ENCODE peak calls at places on chromosomes 1 and 21, in nine cellular contexts. J is brain microvascular endothelial cell, W is breast epithelium, I is fibroblast of lung, X is IMR-90, E is aorta, O is A549, N is mesendoderm, D is GM23338. S is an unnamed sample.

GRCh38 chr1:183622884-183623785 is 12.4 kb downstream of the ARPC5 start:
- DNase-seq in D (peak; percentile 78), W (no peak), J (peak; percentile 61), X (peak; percentile 78), I (peak; percentile 80), O (peak; percentile 43), E (no peak), N (peak; percentile 76), S (no peak)

GRCh38 chr1:172745014-172745413 is 86.1 kb downstream of the FASLG start:
- DNase-seq in N (peak; percentile 78), W (no peak), I (peak; percentile 96), X (peak; percentile 89), O (peak; percentile 30), J (peak; percentile 87), D (peak; percentile 77), E (no peak), S (no peak)

GRCh38 chr1:183911285-183911684 is 106.4 kb downstream of the RGL1 start:
- DNase-seq in J (no peak), I (no peak), X (no peak), E (peak; percentile 58), O (no peak), W (no peak), D (no peak), N (no peak), S (no peak)

GRCh38 chr21:28431022-28431421 is 561.7 kb downstream of the LTN1 start:
- DNase-seq in D (no peak), E (no peak), J (peak; percentile 42), I (no peak), W (no peak), N (no peak), O (no peak), X (peak; percentile 66), S (no peak)

GRCh38 chr21:46392921-46393320 is 65.8 kb upstream of the DIP2A start:
- DNase-seq in D (no peak), O (no peak), N (no peak), E (peak; percentile 65), I (no peak), J (peak; percentile 14), X (peak; percentile 29), W (no peak), S (no peak)

GRCh38 chr1:87513270-87513669 is 184.6 kb downstream of the LMO4 start:
- DNase-seq in W (no peak), I (peak; percentile 53), X (peak; percentile 85), E (no peak), D (peak; percentile 62), O (no peak), N (peak; percentile 33), J (no peak), S (no peak)

GRCh38 chr1:211900411-211900810 is 69.8 kb upstream of the LPGAT1 start:
- DNase-seq in D (no peak), I (no peak), E (no peak), W (no peak), N (no peak), O (no peak), X (no peak), J (no peak), S (no peak)

GRCh38 chr1:101165944-101166343 is 70.9 kb upstream of the S1PR1 start:
- DNase-seq in I (no peak), W (no peak), E (no peak), O (no peak), X (no peak), N (peak; percentile 60), D (peak; percentile 31), J (no peak), S (no peak)

GRCh38 chr1:89199515-89199914 is 773 bp upstream of the GBP4 start:
- DNase-seq in X (no peak), W (no peak), O (no peak), N (no peak), I (no peak), E (no peak), J (no peak), D (no peak), S (no peak)
- H3K27ac ChIP-seq in X (no peak overlapping the region), W (peak overlapping the region; percentile 80), O (no peak overlapping the region), N (no peak overlapping the region), I (no peak overlapping the region), E (no peak overlapping the region), J (no peak overlapping the region), D (no peak overlapping the region), S (no peak overlapping the region)

GRCh38 chr1:46804027-46804889 is 5.4 kb downstream of the CYP4B1 start:
- DNase-seq in O (no peak), N (no peak), E (no peak), J (no peak), D (no peak), X (no peak), W (no peak), I (no peak), S (peak; percentile 16)
- H3K27ac ChIP-seq in O (no peak overlapping the region), N (no peak overlapping the region), E (no peak overlapping the region), J (no peak overlapping the region), D (no peak overlapping the region), X (no peak overlapping the region), W (peak overlapping the region; percentile 94), I (no peak overlapping the region), S (peak overlapping the region; percentile 1)

DNA sequence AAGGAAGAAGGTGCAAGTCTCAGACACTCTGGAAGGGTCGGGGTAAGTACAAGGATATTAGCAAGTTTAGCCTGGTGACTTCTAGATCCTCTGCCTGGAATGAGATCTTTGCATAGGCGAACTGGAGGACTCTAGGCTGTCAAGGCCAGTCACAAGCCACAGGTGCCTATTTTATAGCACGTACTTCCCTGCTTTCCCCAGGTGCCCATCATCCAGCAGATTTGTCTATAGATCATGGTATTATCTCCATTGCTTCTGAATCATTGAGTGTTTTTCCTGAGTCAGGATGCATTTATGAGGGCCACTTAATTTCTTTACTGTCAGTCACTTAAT is 34.8 kb upstream of the DIPK1A start:
- DNase-seq in J (no peak), I (no peak), O (no peak), W (no peak), X (no peak), D (no peak), N (no peak), E (no peak), S (no peak)
- H3K27ac ChIP-seq in J (no peak overlapping the region), I (no peak overlapping the region), O (no peak overlapping the region), W (no peak overlapping the region), X (no peak overlapping the region), D (no peak overlapping the region), N (no peak overlapping the region), E (no peak overlapping the region), S (no peak overlapping the region)

GRCh38 chr1:62381831-62382505 is 54.9 kb upstream of the USP1 start:
- DNase-seq in X (no peak), W (no peak), O (no peak), I (no peak), E (no peak), N (no peak), D (no peak), J (no peak), S (peak; percentile 22)
- H3K27ac ChIP-seq in X (no peak overlapping the region), W (no peak overlapping the region), O (no peak overlapping the region), I (no peak overlapping the region), E (no peak overlapping the region), N (no peak overlapping the region), D (no peak overlapping the region), J (no peak overlapping the region), S (no peak overlapping the region)

GRCh38 chr1:31912087-31912780 is 25.9 kb downstream of the PTP4A2 start:
- DNase-seq in I (no peak), E (no peak), O (no peak), W (no peak), J (no peak), N (peak; percentile 90), X (no peak), D (no peak), S (no peak)
- H3K27ac ChIP-seq in I (no peak overlapping the region), E (no peak overlapping the region), O (peak overlapping the region; percentile 5), W (no peak overlapping the region), J (no peak overlapping the region), N (no peak overlapping the region), X (no peak overlapping the region), D (no peak overlapping the region), S (no peak overlapping the region)